ENCODE peak calls at places on chromosomes 3 and 15, in four cellular contexts. O is HEK293T; M is stimulated activated CD4-positive, alpha-beta T cell treated with anti-CD3 and anti-CD28 coated beads, TNF-alpha, amount 100 ng/mL, for 4 hours; D is SIG-M5. C is an unnamed sample.

GRCh38 chr3:33115024-33115768 is 1.4 kb downstream of the CRTAP start:
- DNase-seq in D (peak; percentile 69), M (no peak), O (peak; percentile 56), C (peak; percentile 8)

GRCh38 chr3:157836022-157836421 is 270.2 kb downstream of the SHOX2 start:
- DNase-seq in O (no peak), D (no peak), M (no peak), C (no peak)

GRCh38 chr3:185318136-185318535 is 44.8 kb upstream of the MAP3K13 start:
- DNase-seq in M (no peak), D (no peak), O (no peak), C (no peak)

GRCh38 chr3:32681811-32682210 is 3.2 kb upstream of the CNOT10 start:
- DNase-seq in D (no peak), M (no peak), O (no peak), C (no peak)

GRCh38 chr3:49260711-49261357 is 16.2 kb downstream of the C3orf62 start:
- DNase-seq in O (no peak), D (no peak), M (no peak), C (no peak)

GRCh38 chr3:172536505-172536904 is 13.3 kb upstream of the TNFSF10 start:
- DNase-seq in O (no peak), D (no peak), M (no peak), C (no peak)

GRCh38 chr3:57961828-57962447 is 46.3 kb upstream of the FLNB start:
- DNase-seq in O (no peak), M (no peak), D (no peak), C (no peak)

GRCh38 chr15:63350178-63350621 is 31.4 kb downstream of the CA12 start:
- DNase-seq in D (no peak), O (no peak), M (no peak), C (no peak)

GRCh38 chr3:183151716-183152385 is 10.7 kb downstream of the LAMP3 start:
- DNase-seq in D (no peak), M (no peak), O (no peak), C (no peak)

GRCh38 chr3:170154084-170154483 is 27.4 kb downstream of the PHC3 start:
- DNase-seq in M (no peak), D (no peak), O (no peak), C (no peak)

GRCh38 chr3:136783708-136784191 is 31.6 kb upstream of the STAG1 start:
- DNase-seq in O (no peak), M (no peak), D (no peak), C (no peak)

GRCh38 chr3:12443781-12444522 is 40.3 kb upstream of the TSEN2 start:
- DNase-seq in M (no peak), O (no peak), D (no peak), C (no peak)

GRCh38 chr15:33794425-33794824 is 173.9 kb upstream of the CHRM5 start:
- DNase-seq in M (no peak), O (no peak), D (no peak), C (no peak)

GRCh38 chr3:146834917-146835316 is 229.8 kb upstream of the PLSCR5 start:
- DNase-seq in O (no peak), D (no peak), M (no peak), C (no peak)

GRCh38 chr15:95247068-95247984 is 1016.0 kb downstream of the MCTP2 start:
- DNase-seq in O (peak; percentile 12), M (no peak), D (no peak), C (no peak)

GRCh38 chr3:14461748-14462324 is 59.4 kb downstream of the SLC6A6 start:
- DNase-seq in M (peak; percentile 13), D (no peak), O (peak; percentile 41), C (peak; percentile 9)

GRCh38 chr3:51388286-51389029 is 2.6 kb upstream of the RBM15B start:
- DNase-seq in M (no peak), D (no peak), O (no peak), C (no peak)

GRCh38 chr15:76347507-76348055 is 11.0 kb downstream of the ISL2 start:
- DNase-seq in O (no peak), M (no peak), D (no peak), C (no peak)